ENCODE peak calls at places on chromosomes 4 and X, in five cellular contexts. C, G, Q, P and A are unnamed samples.

GRCh38 chr4:133868856-133869255 is 332.7 kb downstream of the PABPC4L start:
- DNase-seq in G (no peak), C (no peak), P (no peak), Q (no peak), A (no peak)

GRCh38 chr4:43277003-43277402 is 384.5 kb downstream of the GRXCR1 start:
- DNase-seq in Q (peak), C (no peak), G (peak), P (no peak), A (no peak)

GRCh38 chrX:39897741-39898097 is 200.0 kb downstream of the BCOR start:
- DNase-seq in Q (peak), G (no peak), C (no peak), P (no peak), A (no peak)

GRCh38 chr4:128502818-128503527 is 215.4 kb upstream of the PGRMC2 start:
- DNase-seq in C (no peak), G (no peak), P (no peak), Q (no peak), A (no peak)

GRCh38 chr4:147831452-147832192 is 99.7 kb downstream of the ARHGAP10 start:
- DNase-seq in P (peak), Q (peak), G (peak), C (no peak), A (no peak)

GRCh38 chr4:184142121-184143000 is 75.3 kb downstream of the ENPP6 start:
- DNase-seq in C (no peak), P (no peak), Q (no peak), G (no peak), A (no peak)

GRCh38 chr4:24403263-24403662 is 181.1 kb downstream of the DHX15 start:
- DNase-seq in C (no peak), Q (no peak), G (no peak), P (no peak), A (no peak)

GRCh38 chr4:169185133-169185956 is 85.4 kb downstream of the SH3RF1 start:
- DNase-seq in P (no peak), C (no peak), Q (no peak), G (no peak), A (no peak)

GRCh38 chr4:88623097-88623496 is 30.8 kb downstream of the HERC3 start:
- DNase-seq in P (no peak), G (peak), C (no peak), Q (peak), A (no peak)

GRCh38 chrX:150310417-150310816 is 52.7 kb upstream of the MAMLD1 start:
- DNase-seq in P (no peak), G (no peak), C (no peak), Q (no peak), A (no peak)

GRCh38 chrX:23341452-23341851 is 6.8 kb downstream of the PTCHD1 start:
- DNase-seq in C (no peak), P (no peak), Q (peak), G (peak), A (no peak)

GRCh38 chr4:7808181-7808580 is 131.5 kb downstream of the AFAP1 start:
- DNase-seq in C (no peak), G (no peak), Q (no peak), P (no peak), A (no peak)

GRCh38 chr4:955931-956381 is 17.4 kb downstream of the DGKQ start:
- DNase-seq in G (no peak), P (peak), Q (no peak), C (no peak), A (no peak)

GRCh38 chr4:127479031-127479622 is 153.6 kb upstream of the INTU start:
- DNase-seq in P (no peak), G (peak), Q (peak), C (no peak), A (no peak)

GRCh38 chrX:24025741-24026402 is 1.1 kb downstream of the KLHL15 start:
- DNase-seq in C (no peak), P (no peak), G (peak), Q (peak), A (no peak)

GRCh38 chr4:168723569-168723968 is 226.7 kb downstream of the PALLD start:
- DNase-seq in P (no peak), Q (no peak), G (no peak), C (no peak), A (no peak)

GRCh38 chrX:38879631-38880220 is 78.5 kb downstream of the MID1IP1 start:
- DNase-seq in P (peak), Q (peak), G (no peak), C (no peak), A (no peak)

GRCh38 chr4:163395055-163395454 is 51.4 kb downstream of the NPY5R start:
- DNase-seq in Q (no peak), G (no peak), C (no peak), P (no peak), A (no peak)

GRCh38 chrX:86028681-86029080 is 18.7 kb downstream of the CHM start:
- DNase-seq in Q (no peak), C (no peak), G (peak), P (no peak), A (no peak)